ENCODE peak calls at places on chromosomes 2 and 18, in seven cellular contexts. F, R, Y, V, G, Q and D are unnamed samples.

GRCh38 chr2:25161055-25161781 is 7.2 kb downstream of the POMC start:
- DNase-seq in F (no peak), R (no peak), Y (peak), V (no peak), G (peak), Q (peak), D (peak)

GRCh38 chr2:190804182-190804795 is 76.3 kb upstream of the GLS start:
- DNase-seq in F (peak), R (no peak), Y (no peak), V (no peak), G (no peak), Q (no peak), D (no peak)

GRCh38 chr18:50917021-50917420 is 38.1 kb downstream of the ME2 start:
- DNase-seq in F (no peak), R (no peak), Y (no peak), V (no peak), G (no peak), Q (no peak), D (no peak)

GRCh38 chr2:120612931-120613330 is 122.7 kb upstream of the GLI2 start:
- DNase-seq in F (no peak), R (peak), Y (no peak), V (no peak), G (no peak), Q (no peak), D (no peak)

GRCh38 chr2:86673011-86673410 is 47.1 kb upstream of the RMND5A start:
- DNase-seq in F (no peak), R (no peak), Y (no peak), V (no peak), G (no peak), Q (no peak), D (no peak)

GRCh38 chr2:24420373-24420772 is 60.0 kb upstream of the ITSN2 start:
- DNase-seq in F (no peak), R (no peak), Y (no peak), V (no peak), G (no peak), Q (no peak), D (no peak)

GRCh38 chr18:7758764-7759163 is 191.6 kb downstream of the PTPRM start:
- DNase-seq in F (no peak), R (no peak), Y (no peak), V (no peak), G (no peak), Q (no peak), D (no peak)

GRCh38 chr2:173175222-173175621 is 99.6 kb downstream of the MAP3K20 start:
- DNase-seq in F (no peak), R (no peak), Y (no peak), V (no peak), G (no peak), Q (no peak), D (no peak)

GRCh38 chr18:8608795-8609673 is at the start of gene RAB12:
- DNase-seq in F (peak), R (peak), Y (peak), V (peak), G (peak), Q (peak), D (peak)

GRCh38 chr2:164934790-164935466 is 20.4 kb downstream of the SLC38A11 start:
- DNase-seq in F (no peak), R (peak), Y (no peak), V (no peak), G (no peak), Q (no peak), D (no peak)

GRCh38 chr18:76264073-76264472 is 231.0 kb downstream of the ZNF516 start:
- DNase-seq in F (no peak), R (no peak), Y (no peak), V (no peak), G (no peak), Q (no peak), D (no peak)

GRCh38 chr18:36634573-36635216 is 194.1 kb downstream of the TPGS2 start:
- DNase-seq in F (no peak), R (no peak), Y (no peak), V (no peak), G (no peak), Q (no peak), D (no peak)